ENCODE peak calls at places on chromosomes 5 and 9, in four cellular contexts. I, T, X and D are unnamed samples.

GRCh38 chr9:69168709-69169217 is 5.3 kb upstream of the TJP2 start:
- DNase-seq in I (no peak), T (peak), X (peak), D (no peak)

GRCh38 chr9:82982271-82982880 is 80.6 kb downstream of the RASEF start:
- DNase-seq in I (no peak), T (peak), X (no peak), D (no peak)

GRCh38 chr9:72467766-72468738 is 53.4 kb upstream of the TMC1 start:
- DNase-seq in I (no peak), T (no peak), X (no peak), D (no peak)

GRCh38 chr9:105114956-105115728 is 129.3 kb upstream of the SLC44A1 start:
- DNase-seq in I (no peak), T (no peak), X (peak), D (no peak)

GRCh38 chr5:7856855-7857254 is 5.9 kb upstream of the CFAP90 start:
- DNase-seq in I (no peak), T (peak), X (no peak), D (peak)

GRCh38 chr5:139638090-139638735 is 9.9 kb upstream of the CXXC5 start:
- DNase-seq in I (peak), T (no peak), X (peak), D (peak)

GRCh38 chr5:1007681-1008450 is 736 bp upstream of the NKD2 start:
- DNase-seq in I (peak), T (no peak), X (peak), D (peak)

GRCh38 chr9:78775889-78776288 is 479.0 kb downstream of the PSAT1 start:
- DNase-seq in I (no peak), T (no peak), X (no peak), D (no peak)

GRCh38 chr9:6680797-6681146 is 35.2 kb upstream of the GLDC start:
- DNase-seq in I (no peak), T (no peak), X (peak), D (peak)

GRCh38 chr9:130195638-130196037 is 23.4 kb downstream of the NCS1 start:
- DNase-seq in I (no peak), T (no peak), X (no peak), D (no peak)

GRCh38 chr5:171755354-171755821 is 30.2 kb upstream of the SMIM23 start:
- DNase-seq in I (no peak), T (peak), X (no peak), D (peak)

GRCh38 chr5:10250804-10251276 is 760 bp downstream of the CCT5 start:
- DNase-seq in I (no peak), T (peak), X (no peak), D (no peak)

GRCh38 chr9:36401179-36401740 is 1.2 kb upstream of the RNF38 start:
- DNase-seq in I (no peak), T (peak), X (no peak), D (no peak)

GRCh38 chr9:123615381-123615780 is 259.4 kb downstream of the CRB2 start:
- DNase-seq in I (no peak), T (no peak), X (no peak), D (peak)

GRCh38 chr9:117414220-117414905 is 494 bp downstream of the ASTN2 start:
- DNase-seq in I (no peak), T (no peak), X (peak), D (no peak)

GRCh38 chr5:159582756-159583523 is 252.7 kb upstream of the IL12B start:
- DNase-seq in I (no peak), T (peak), X (no peak), D (no peak)

DNA sequence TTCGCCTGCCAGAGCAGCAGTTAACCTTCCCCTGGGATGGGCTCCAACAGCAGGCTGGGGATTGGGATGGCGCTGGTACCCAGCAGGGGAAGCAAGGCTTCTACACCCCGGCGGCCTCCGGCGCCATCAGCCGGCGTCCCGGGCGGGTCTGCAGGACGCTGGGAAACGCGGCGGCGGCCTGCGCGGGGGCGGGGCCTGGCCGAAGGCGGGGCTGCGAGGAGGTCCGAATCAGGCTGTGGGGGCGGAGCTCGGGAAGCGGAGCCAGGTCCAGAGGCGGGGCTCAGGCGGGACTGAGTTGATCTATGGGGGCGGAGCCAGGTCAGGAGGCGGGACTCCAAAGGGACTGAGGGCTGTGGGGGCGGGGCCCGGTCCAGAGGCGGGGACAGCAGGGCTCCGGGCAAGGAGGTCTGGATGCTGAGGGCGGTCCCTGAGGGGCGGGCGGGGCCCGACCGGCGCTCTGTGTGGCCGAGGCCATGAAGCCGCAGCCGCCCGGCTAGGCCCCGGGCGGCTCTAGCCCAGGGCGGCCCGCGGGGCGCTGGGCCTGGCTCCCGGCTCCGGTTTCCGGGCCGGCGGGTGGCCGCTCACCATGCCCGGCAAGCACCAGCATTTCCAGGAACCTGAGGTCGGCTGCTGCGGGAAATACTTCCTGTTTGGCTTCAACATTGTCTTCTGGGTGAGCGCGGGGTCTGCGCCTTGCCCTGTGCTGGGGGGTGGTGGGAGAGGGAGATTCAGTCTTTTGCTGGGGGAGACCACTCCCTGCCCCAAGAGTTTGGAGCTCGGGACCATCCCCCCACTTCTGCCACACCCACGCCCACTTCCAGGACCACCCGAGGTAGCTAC is at the start of gene TSPAN17:
- DNase-seq in I (peak), T (peak), X (peak), D (peak)
- TF ChIP-seq CTCF in I (peak), T (peak), X (peak), D (peak)

GRCh38 chr9:1875251-1875851 is 139.8 kb upstream of the SMARCA2 start:
- DNase-seq in I (no peak), T (no peak), X (no peak), D (no peak)

GRCh38 chr9:1871486-1872181 is 143.5 kb upstream of the SMARCA2 start:
- DNase-seq in I (no peak), T (peak), X (no peak), D (no peak)

GRCh38 chr9:1870915-1871314 is 144.2 kb upstream of the SMARCA2 start:
- DNase-seq in I (no peak), T (no peak), X (no peak), D (no peak)

DNA sequence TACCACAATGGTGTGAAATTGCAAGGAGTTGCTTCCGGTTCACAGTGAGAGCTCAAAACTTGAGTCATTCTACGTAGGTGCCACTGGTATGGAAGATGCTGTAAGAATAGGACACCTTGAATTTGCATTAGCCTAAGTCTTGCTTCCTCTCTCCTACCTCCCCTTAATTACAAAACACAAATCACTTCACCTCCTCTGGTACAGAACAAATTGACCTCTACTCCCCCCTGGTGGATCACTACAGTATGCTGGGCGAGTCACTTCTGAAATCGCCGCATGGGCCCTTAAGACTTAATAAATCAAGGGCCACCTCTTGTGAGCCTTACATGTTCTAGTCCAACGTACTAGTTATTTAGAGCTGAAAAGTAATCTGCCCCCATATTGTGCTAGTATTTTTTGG is 145.3 kb upstream of the SMARCA2 start:
- DNase-seq in I (no peak), T (peak), X (no peak), D (no peak)
- TF ChIP-seq CTCF in I (no peak), T (peak), X (peak), D (peak)

GRCh38 chr5:16849821-16850220 is 86.3 kb downstream of the MYO10 start:
- DNase-seq in I (no peak), T (no peak), X (no peak), D (no peak)

GRCh38 chr5:16842916-16843315 is 93.2 kb downstream of the MYO10 start:
- DNase-seq in I (no peak), T (peak), X (no peak), D (no peak)

GRCh38 chr5:16841416-16841815 is 94.7 kb downstream of the MYO10 start:
- DNase-seq in I (no peak), T (no peak), X (no peak), D (no peak)

GRCh38 chr5:16849181-16849580 is 86.9 kb downstream of the MYO10 start:
- DNase-seq in I (no peak), T (no peak), X (no peak), D (no peak)

DNA sequence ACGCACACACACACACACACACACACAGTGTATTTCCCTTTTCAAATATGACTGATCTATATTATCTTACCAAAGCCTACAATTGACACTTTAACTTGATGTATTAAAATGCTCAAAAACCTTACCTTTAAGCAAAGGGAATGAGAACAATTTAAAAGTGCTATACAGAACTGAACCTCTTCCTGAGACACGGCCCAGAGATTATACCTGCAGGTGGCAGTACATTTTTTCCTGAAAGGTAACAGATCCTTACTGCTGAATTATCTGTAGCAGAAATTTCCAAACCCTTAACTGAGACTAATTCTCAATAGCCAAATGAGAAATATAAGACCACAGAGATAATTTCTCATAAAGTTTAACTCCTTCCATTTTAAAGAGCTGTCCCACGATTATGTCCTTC is 91.1 kb downstream of the MYO10 start:
- DNase-seq in I (no peak), T (no peak), X (no peak), D (no peak)
- TF ChIP-seq CTCF in I (no peak), T (peak), X (peak), D (no peak)

GRCh38 chr5:112250551-112250950 is 168.5 kb downstream of the EPB41L4A start:
- DNase-seq in I (no peak), T (no peak), X (no peak), D (no peak)

GRCh38 chr5:112247930-112248329 is 171.1 kb downstream of the EPB41L4A start:
- DNase-seq in I (no peak), T (no peak), X (no peak), D (no peak)

GRCh38 chr5:112240011-112240410 is 179.1 kb downstream of the EPB41L4A start:
- DNase-seq in I (no peak), T (no peak), X (no peak), D (no peak)

GRCh38 chr5:112248643-112249042 is 170.4 kb downstream of the EPB41L4A start:
- DNase-seq in I (no peak), T (no peak), X (no peak), D (no peak)

GRCh38 chr5:112245616-112246015 is 173.5 kb downstream of the EPB41L4A start:
- DNase-seq in I (no peak), T (no peak), X (no peak), D (no peak)
- TF ChIP-seq CTCF in I (no peak), T (no peak), X (no peak), D (no peak)

GRCh38 chr5:142110046-142110531 is 1.5 kb downstream of the NDFIP1 start:
- DNase-seq in I (no peak), T (no peak), X (peak), D (no peak)
- TF ChIP-seq CTCF in I (no peak), T (no peak), X (no peak), D (no peak)

GRCh38 chr5:6583049-6583880 is 49.6 kb downstream of the NSUN2 start:
- DNase-seq in I (peak), T (no peak), X (peak), D (no peak)
- TF ChIP-seq CTCF in I (peak), T (peak), X (peak), D (peak)

DNA sequence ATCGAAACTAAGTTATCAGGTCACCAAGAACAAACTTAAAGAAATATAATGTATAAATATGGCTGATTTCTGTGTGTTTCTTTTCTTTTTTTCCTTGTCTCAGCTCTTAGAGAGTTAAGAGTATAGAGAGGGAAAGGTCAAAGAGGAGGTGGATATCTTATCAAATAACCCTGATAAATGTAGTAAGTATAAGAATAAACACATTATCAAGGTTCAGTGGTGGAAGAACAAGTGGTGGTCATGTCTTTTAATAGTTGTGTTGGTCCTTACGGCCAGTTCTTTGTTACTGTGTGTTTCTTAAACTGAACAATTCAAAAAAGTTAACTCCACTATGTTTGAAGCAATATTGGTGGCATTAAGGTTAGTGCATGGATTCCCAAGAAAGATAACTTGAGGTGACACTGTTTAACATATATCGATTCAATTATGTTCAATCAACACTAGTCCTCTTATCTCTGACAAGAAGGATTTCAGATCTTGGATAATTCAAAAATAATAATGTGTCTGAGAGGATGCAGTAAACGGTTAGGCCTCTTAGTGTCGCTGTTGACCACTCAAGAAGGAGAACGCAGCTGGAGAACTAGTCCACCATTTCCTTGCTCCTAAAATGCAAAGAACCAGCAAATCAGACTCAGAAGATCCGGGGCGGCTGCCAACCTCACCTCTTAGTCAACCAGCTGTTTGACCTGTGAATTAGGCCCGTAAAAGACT is at the start of gene PCDHGA3:
- DNase-seq in I (no peak), T (peak), X (no peak), D (no peak)
- TF ChIP-seq CTCF in I (no peak), T (peak), X (peak), D (no peak)

DNA sequence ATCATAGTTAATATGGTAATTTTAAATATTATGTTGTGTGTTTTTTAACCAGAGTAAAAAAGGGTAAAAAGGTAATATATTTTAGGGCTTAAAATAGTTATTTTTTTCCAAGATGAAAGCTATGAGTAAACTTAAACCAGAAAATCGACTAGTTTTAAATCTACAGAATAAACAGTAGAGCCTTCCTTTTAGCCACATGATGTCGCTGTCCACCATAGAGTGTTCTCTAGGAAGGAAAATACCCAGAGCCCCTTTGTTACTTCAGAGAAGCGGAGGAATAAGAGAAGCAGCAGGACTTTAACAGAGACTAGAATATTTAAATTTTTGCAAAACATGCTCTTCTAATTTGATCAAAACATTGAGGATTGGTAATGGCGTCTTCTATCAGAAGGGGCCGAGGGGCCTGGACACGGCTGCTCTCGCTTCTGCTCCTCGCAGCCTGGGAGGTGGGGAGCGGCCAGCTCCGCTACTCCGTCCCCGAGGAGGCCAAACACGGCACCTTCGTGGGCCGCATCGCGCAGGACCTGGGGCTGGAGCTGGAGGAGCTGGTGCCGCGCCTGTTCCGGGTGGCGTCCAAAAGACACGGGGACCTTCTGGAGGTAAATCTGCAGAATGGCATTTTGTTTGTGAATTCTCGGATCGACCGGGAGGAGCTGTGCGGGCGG is at the start of gene PCDHA2:
- DNase-seq in I (no peak), T (no peak), X (no peak), D (no peak)
- TF ChIP-seq CTCF in I (peak), T (no peak), X (no peak), D (peak)

GRCh38 chr5:116778015-116778414 is 203.4 kb upstream of the SEMA6A start:
- DNase-seq in I (no peak), T (no peak), X (no peak), D (no peak)

GRCh38 chr5:116772152-116772501 is 197.5 kb upstream of the SEMA6A start:
- DNase-seq in I (no peak), T (no peak), X (no peak), D (no peak)

GRCh38 chr5:116771466-116772151 is 197.0 kb upstream of the SEMA6A start:
- DNase-seq in I (no peak), T (peak), X (no peak), D (no peak)

GRCh38 chr5:116769470-116769869 is 194.8 kb upstream of the SEMA6A start:
- DNase-seq in I (no peak), T (no peak), X (no peak), D (no peak)

DNA sequence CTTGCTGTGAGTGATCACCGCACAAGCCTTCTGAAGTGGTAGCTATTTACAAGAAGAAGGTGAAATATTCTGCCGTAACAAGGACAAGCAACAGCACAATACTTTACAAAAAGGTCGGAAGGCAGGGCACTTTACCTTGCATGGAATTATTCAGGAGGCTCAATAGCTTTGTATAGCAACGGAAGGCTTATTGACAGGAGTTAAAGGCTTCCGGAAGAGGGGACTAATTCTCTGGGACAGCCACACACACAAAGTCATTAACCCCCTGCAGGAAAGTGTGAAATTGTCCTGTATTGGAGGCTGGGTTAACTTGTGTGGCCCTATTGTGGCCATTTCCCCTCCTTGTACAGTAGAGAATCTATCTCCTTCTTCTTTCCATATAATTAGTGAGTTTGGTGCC is 199.3 kb upstream of the SEMA6A start:
- DNase-seq in I (no peak), T (no peak), X (no peak), D (no peak)
- TF ChIP-seq CTCF in I (no peak), T (no peak), X (no peak), D (no peak)

DNA sequence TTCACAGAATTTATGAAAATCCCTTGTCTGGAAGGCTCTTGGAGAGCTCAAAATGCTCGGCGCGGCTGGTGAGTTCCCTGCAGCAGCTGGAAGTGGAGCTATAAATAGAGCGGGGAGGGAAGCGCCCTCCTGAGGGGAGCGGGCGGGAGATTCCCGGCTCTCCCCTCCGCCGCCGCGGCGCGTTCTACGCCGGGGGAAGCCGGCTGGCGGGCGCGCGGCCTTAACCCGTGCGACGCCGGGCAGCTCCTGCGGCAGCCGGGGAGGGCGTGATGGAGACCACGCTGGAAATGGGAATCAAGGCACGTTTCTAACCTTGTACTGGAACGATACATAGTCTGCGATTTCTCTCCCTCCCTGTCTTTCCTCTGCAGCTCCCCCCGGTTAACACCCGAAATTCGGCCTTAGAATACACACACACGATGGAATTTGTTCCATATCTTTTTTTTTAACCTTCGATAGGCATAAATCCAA is 306.5 kb upstream of the KCNN2 start:
- DNase-seq in I (peak), T (no peak), X (no peak), D (peak)
- TF ChIP-seq CTCF in I (no peak), T (no peak), X (no peak), D (peak)